ENCODE peak calls at places on chromosomes 3 and 15, in five cellular contexts. X, F, U, K and L are unnamed samples.

GRCh38 chr15:58523634-58524033 is 91.8 kb downstream of the LIPC start:
- DNase-seq in X (no peak), F (no peak), U (no peak), K (no peak), L (no peak)

GRCh38 chr15:95669146-95669922 is 661.2 kb upstream of the NR2F2 start:
- DNase-seq in X (no peak), F (no peak), U (peak), K (no peak), L (no peak)

GRCh38 chr3:65466300-65466988 is 572.3 kb downstream of the MAGI1 start:
- DNase-seq in X (peak), F (no peak), U (no peak), K (no peak), L (no peak)

GRCh38 chr3:60755094-60755493 is 496.2 kb downstream of the FHIT start:
- DNase-seq in X (no peak), F (no peak), U (no peak), K (no peak), L (no peak)

GRCh38 chr15:48536681-48537091 is 108.8 kb downstream of the FBN1 start:
- DNase-seq in X (no peak), F (peak), U (peak), K (no peak), L (no peak)

GRCh38 chr3:65811917-65812316 is 226.8 kb downstream of the MAGI1 start:
- DNase-seq in X (no peak), F (peak), U (peak), K (no peak), L (no peak)

GRCh38 chr15:57056357-57056756 is 137.9 kb downstream of the TCF12 start:
- DNase-seq in X (no peak), F (no peak), U (no peak), K (no peak), L (no peak)

GRCh38 chr3:13891492-13892073 is 11.7 kb upstream of the WNT7A start:
- DNase-seq in X (no peak), F (no peak), U (no peak), K (no peak), L (no peak)

GRCh38 chr15:84915011-84915958 is 30.8 kb downstream of the SLC28A1 start:
- DNase-seq in X (no peak), F (peak), U (peak), K (peak), L (peak)

GRCh38 chr15:37253877-37254276 is 153.5 kb upstream of the MEIS2 start:
- DNase-seq in X (no peak), F (no peak), U (peak), K (no peak), L (no peak)

GRCh38 chr3:148940983-148941382 is 50.4 kb upstream of the GYG1 start:
- DNase-seq in X (no peak), F (no peak), U (no peak), K (no peak), L (no peak)

GRCh38 chr3:109050591-109051167 is 67.3 kb downstream of the MORC1 start:
- DNase-seq in X (no peak), F (peak), U (peak), K (no peak), L (no peak)

GRCh38 chr15:74400915-74401757 is 32.6 kb downstream of the SEMA7A start:
- DNase-seq in X (no peak), F (no peak), U (no peak), K (no peak), L (no peak)

GRCh38 chr3:69306239-69307185 is 79.4 kb downstream of the FRMD4B start:
- DNase-seq in X (peak), F (peak), U (peak), K (peak), L (peak)

GRCh38 chr3:182027366-182027765 is 315.6 kb downstream of the SOX2 start:
- DNase-seq in X (no peak), F (no peak), U (no peak), K (no peak), L (no peak)

GRCh38 chr3:120741320-120741719 is 996 bp downstream of the RABL3 start:
- DNase-seq in X (no peak), F (no peak), U (no peak), K (no peak), L (no peak)

GRCh38 chr3:119604878-119605277 is 7.2 kb downstream of the PLA1A start:
- DNase-seq in X (no peak), F (peak), U (no peak), K (no peak), L (peak)

GRCh38 chr15:55740981-55741591 is 1.9 kb downstream of the PRTG start:
- DNase-seq in X (no peak), F (no peak), U (peak), K (no peak), L (no peak)

GRCh38 chr15:55741592-55742497 is 1.1 kb downstream of the PRTG start:
- DNase-seq in X (no peak), F (no peak), U (peak), K (no peak), L (no peak)

GRCh38 chr15:55738715-55739114 is 4.2 kb downstream of the PRTG start:
- DNase-seq in X (no peak), F (no peak), U (no peak), K (no peak), L (no peak)

GRCh38 chr15:55739641-55740040 is 3.3 kb downstream of the PRTG start:
- DNase-seq in X (peak), F (no peak), U (no peak), K (no peak), L (no peak)

DNA sequence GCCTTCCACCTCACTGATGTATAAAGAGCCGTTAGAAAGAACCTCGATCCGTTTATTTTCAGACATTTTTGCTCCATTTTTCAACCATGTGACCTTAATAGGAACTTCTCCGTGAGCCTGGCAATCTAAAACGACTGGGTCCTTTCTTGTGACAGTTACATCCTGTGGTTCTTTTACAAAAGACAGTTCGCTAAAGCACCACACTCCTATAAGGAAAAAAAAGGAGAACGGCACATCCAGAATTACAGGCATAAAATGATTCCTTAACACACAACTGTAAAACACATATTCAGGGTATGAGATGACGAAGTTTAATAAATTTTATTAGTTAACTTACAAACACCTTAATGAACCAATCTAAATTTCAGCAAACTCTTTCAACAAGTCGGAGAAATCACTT is 2.5 kb downstream of the PRTG start:
- DNase-seq in X (no peak), F (no peak), U (no peak), K (no peak), L (no peak)
- H3K4me3 ChIP-seq in X (peak), F (no peak), U (peak), K (no peak), L (no peak)

GRCh38 chr15:76996076-76996525 is 1.2 kb downstream of the PSTPIP1 start:
- DNase-seq in X (no peak), F (no peak), U (no peak), K (no peak), L (no peak)

GRCh38 chr15:76994496-76994895 is 430 bp upstream of the PSTPIP1 start:
- DNase-seq in X (no peak), F (no peak), U (no peak), K (no peak), L (no peak)

GRCh38 chr15:76998661-76999285 is 3.8 kb downstream of the PSTPIP1 start:
- DNase-seq in X (no peak), F (no peak), U (no peak), K (no peak), L (no peak)

GRCh38 chr15:76994971-76995945 is at the start of gene PSTPIP1:
- DNase-seq in X (no peak), F (no peak), U (no peak), K (no peak), L (no peak)

GRCh38 chr15:76996526-76997401 is 1.8 kb downstream of the PSTPIP1 start:
- DNase-seq in X (no peak), F (peak), U (no peak), K (no peak), L (no peak)
- H3K4me3 ChIP-seq in X (no peak), F (no peak), U (no peak), K (peak), L (no peak)

GRCh38 chr3:67215690-67216089 is 217.6 kb downstream of the KBTBD8 start:
- DNase-seq in X (no peak), F (no peak), U (no peak), K (no peak), L (no peak)
- H3K4me3 ChIP-seq in X (no peak), F (no peak), U (no peak), K (no peak), L (no peak)

GRCh38 chr3:12724794-12725193 is 34.3 kb downstream of the TMEM40 start:
- DNase-seq in X (no peak), F (no peak), U (no peak), K (no peak), L (no peak)
- H3K4me3 ChIP-seq in X (no peak), F (no peak), U (no peak), K (no peak), L (no peak)

GRCh38 chr3:46725663-46726314 is 8.1 kb upstream of the PRSS50 start:
- DNase-seq in X (no peak), F (no peak), U (no peak), K (no peak), L (peak)
- H3K4me3 ChIP-seq in X (no peak), F (no peak), U (no peak), K (no peak), L (no peak)

GRCh38 chr15:64697911-64698369 is 77.4 kb downstream of the RBPMS2 start:
- DNase-seq in X (no peak), F (no peak), U (no peak), K (no peak), L (no peak)
- H3K4me3 ChIP-seq in X (no peak), F (no peak), U (no peak), K (no peak), L (no peak)

GRCh38 chr15:55282284-55282833 is 7.3 kb downstream of the RAB27A start:
- DNase-seq in X (no peak), F (peak), U (peak), K (no peak), L (no peak)
- H3K4me3 ChIP-seq in X (no peak), F (no peak), U (peak), K (no peak), L (no peak)

DNA sequence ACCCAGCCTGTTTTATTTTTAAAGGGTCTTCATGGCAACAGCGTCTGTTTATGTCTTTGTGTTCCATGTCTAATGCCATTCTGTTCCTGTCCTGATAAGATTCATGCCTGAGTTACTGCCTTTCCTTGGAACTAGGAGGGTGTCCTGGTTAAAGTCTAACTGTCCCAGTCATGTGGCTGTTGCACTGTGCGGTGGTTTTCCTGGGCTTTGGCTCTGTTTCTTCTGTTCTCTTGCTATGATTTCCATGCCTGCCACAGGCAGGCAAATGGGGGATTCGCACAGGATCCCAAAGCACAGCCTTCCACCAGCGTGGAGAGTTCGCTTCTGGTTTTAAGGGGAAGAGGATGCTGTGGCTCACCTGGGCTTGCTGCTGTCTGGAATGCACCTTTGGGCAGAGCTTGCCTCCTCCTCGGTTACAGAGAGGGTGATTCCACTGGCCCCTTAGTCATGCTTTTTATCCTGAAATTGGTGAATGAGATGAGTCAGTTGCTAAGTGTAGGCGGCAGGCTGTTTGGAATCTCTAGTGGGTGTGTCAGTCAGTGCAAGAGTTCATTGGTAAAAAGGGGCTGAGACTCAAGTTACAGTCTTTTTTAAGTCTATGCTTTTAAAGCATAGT is 86.8 kb downstream of the CCK start:
- DNase-seq in X (peak), F (peak), U (peak), K (peak), L (peak)
- H3K4me3 ChIP-seq in X (peak), F (no peak), U (no peak), K (no peak), L (no peak)

DNA sequence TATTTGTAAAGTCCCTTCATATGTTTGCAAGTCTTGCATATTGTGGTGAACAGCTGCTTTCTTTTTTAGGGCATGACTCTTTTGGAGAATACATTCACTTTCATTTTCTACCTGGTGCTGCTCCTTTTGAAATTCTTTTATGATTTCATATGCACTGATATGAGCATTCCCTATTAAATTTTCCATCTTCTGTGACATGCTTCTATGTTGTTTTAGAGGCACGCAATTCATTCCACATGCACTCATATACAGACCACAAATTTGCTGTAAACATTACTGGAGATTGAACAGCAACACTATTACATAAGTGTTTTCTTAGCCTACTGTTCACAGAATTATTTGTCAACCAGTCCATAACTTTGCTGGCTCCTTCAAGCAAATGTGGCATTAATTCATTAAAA is 92.8 kb upstream of the TNFSF10 start:
- DNase-seq in X (no peak), F (peak), U (peak), K (no peak), L (no peak)
- H3K4me3 ChIP-seq in X (no peak), F (no peak), U (no peak), K (no peak), L (no peak)

DNA sequence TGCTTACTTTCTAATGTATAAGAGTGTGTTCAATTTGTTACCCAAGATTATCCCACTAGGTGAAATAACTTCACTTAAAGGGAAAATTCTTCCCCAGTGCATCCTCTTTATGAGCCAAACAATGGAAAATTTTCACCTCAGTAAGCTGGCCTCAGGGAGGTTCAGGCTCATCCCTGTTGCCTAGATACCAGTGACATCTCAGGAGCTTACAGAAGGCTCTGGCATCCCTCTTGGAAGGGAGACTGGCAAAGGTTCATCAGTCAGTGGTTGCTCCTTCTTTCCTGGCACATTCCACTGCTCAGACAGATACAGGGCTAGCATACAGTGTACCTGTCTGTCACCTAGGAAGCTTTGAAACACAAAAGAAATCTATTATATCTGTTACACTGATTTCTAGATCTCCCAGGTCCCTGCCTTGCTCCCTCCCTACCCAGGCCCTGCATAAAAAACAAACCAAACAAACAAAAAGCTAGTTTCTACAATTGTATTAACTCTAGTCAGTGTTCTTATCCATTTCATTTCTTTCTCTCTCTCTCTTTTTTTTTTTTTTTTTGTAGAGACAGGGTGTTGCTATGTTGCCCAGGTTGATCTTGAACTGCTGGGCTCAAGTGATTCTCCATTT is 1.7 kb downstream of the IP6K2 start:
- DNase-seq in X (peak), F (no peak), U (peak), K (peak), L (no peak)
- H3K4me3 ChIP-seq in X (no peak), F (peak), U (peak), K (peak), L (peak)